ENCODE peak calls at places on chromosomes 3 and 15, in four cellular contexts. B is H1, S is GM12878, Q is HepG2. Z is an unnamed sample. For H3K36me3, the result is how much of the 10 kb centered on the place peaks cover.

GRCh38 chr3:141471160-141471559 is 15.7 kb upstream of the RASA2 start:
- DNase-seq in Q (peak), S (no peak), B (no peak), Z (no peak)

GRCh38 chr3:196721097-196721496 is 8.9 kb downstream of the PIGX start:
- DNase-seq in B (no peak), S (no peak), Q (no peak), Z (no peak)

GRCh38 chr3:187689984-187690383 is 12.4 kb downstream of the RTP2 start:
- DNase-seq in B (no peak), S (no peak), Q (no peak), Z (no peak)

GRCh38 chr3:110881069-110881468 is 190.5 kb upstream of the NECTIN3 start:
- DNase-seq in B (no peak), S (no peak), Q (peak), Z (peak)

GRCh38 chr3:160577551-160578195 is 12.3 kb upstream of the KPNA4 start:
- DNase-seq in B (no peak), S (no peak), Q (peak), Z (no peak)

GRCh38 chr3:45659661-45660566 is 29.3 kb upstream of the SACM1L start:
- DNase-seq in B (peak), S (peak), Q (peak), Z (peak)

GRCh38 chr3:64975138-64975537 is 287.3 kb upstream of the ADAMTS9 start:
- DNase-seq in S (no peak), Q (no peak), B (no peak), Z (no peak)

GRCh38 chr3:14948609-14949038 is 1.2 kb downstream of the NR2C2 start:
- DNase-seq in Q (no peak), B (no peak), S (no peak), Z (no peak)

GRCh38 chr3:152047465-152047864 is 174.0 kb downstream of the SUCNR1 start:
- DNase-seq in S (no peak), Q (no peak), B (no peak), Z (no peak)

GRCh38 chr3:196835081-196835480 is 32.6 kb upstream of the SENP5 start:
- DNase-seq in S (no peak), Q (peak), B (no peak), Z (no peak)

GRCh38 chr3:155382396-155383042 is 89.0 kb upstream of the STRIT1 start:
- DNase-seq in S (no peak), Q (peak), B (peak), Z (peak)

GRCh38 chr3:141275973-141276372 is 44.3 kb downstream of the PXYLP1 start:
- DNase-seq in S (no peak), Q (peak), B (no peak), Z (no peak)

GRCh38 chr15:50813865-50814264 is 48.4 kb upstream of the SPPL2A start:
- DNase-seq in B (no peak), S (no peak), Q (no peak), Z (no peak)

GRCh38 chr3:171825222-171825828 is 15.0 kb upstream of the PLD1 start:
- DNase-seq in Q (peak), S (no peak), B (no peak), Z (no peak)

GRCh38 chr15:61309236-61310016 is 80.3 kb upstream of the RORA start:
- DNase-seq in S (no peak), Q (no peak), B (no peak), Z (no peak)

GRCh38 chr3:178036745-178037144 is 499.5 kb upstream of the KCNMB2 start:
- DNase-seq in S (no peak), Q (no peak), B (no peak), Z (no peak)

GRCh38 chr15:100681335-100681746 is 79.0 kb downstream of the ASB7 start:
- DNase-seq in B (no peak), Q (no peak), S (no peak), Z (no peak)

GRCh38 chr3:172307143-172307560 is 141.1 kb downstream of the GHSR start:
- DNase-seq in Q (no peak), B (no peak), S (no peak), Z (no peak)

GRCh38 chr15:93291380-93291779 is 202.4 kb upstream of the RGMA start:
- DNase-seq in Q (no peak), S (no peak), B (no peak), Z (no peak)

GRCh38 chr15:82139823-82140268 is 94.0 kb upstream of the MEX3B start:
- DNase-seq in Q (peak), B (no peak), S (no peak), Z (no peak)

GRCh38 chr3:150523538-150523937 is 22.8 kb downstream of the SERP1 start:
- DNase-seq in Q (no peak), B (no peak), S (no peak), Z (no peak)

GRCh38 chr3:25259871-25260270 is 168.2 kb upstream of the RARB start:
- DNase-seq in B (no peak), Q (no peak), S (no peak), Z (no peak)

GRCh38 chr3:130748981-130749380 is 2.4 kb upstream of the PIK3R4 start:
- DNase-seq in Q (no peak), S (no peak), B (no peak), Z (no peak)

GRCh38 chr15:88454231-88454630 is 13.0 kb downstream of the MRPL46 start:
- DNase-seq in Q (no peak), S (no peak), B (no peak), Z (no peak)

GRCh38 chr3:117726776-117727175 is 1017.2 kb downstream of the TUSC7 start:
- DNase-seq in S (no peak), Q (no peak), B (no peak), Z (no peak)

GRCh38 chr3:47420511-47421484 is 40.0 kb downstream of the PTPN23 start:
- DNase-seq in Q (peak), S (peak), B (peak), Z (peak)
- H3K9ac ChIP-seq in Q (no peak), S (peak), B (no peak), Z (peak)

GRCh38 chr3:139653582-139653981 is 24.2 kb downstream of the NMNAT3 start:
- DNase-seq in S (no peak), Q (peak), B (no peak), Z (no peak)

GRCh38 chr3:139654637-139655365 is 23.0 kb downstream of the NMNAT3 start:
- DNase-seq in Q (peak), S (no peak), B (no peak), Z (no peak)

GRCh38 chr3:139657434-139657833 is 20.3 kb downstream of the NMNAT3 start:
- DNase-seq in B (no peak), Q (no peak), S (no peak), Z (no peak)

GRCh38 chr3:139657936-139658335 is 19.8 kb downstream of the NMNAT3 start:
- DNase-seq in S (no peak), Q (no peak), B (no peak), Z (no peak)

DNA sequence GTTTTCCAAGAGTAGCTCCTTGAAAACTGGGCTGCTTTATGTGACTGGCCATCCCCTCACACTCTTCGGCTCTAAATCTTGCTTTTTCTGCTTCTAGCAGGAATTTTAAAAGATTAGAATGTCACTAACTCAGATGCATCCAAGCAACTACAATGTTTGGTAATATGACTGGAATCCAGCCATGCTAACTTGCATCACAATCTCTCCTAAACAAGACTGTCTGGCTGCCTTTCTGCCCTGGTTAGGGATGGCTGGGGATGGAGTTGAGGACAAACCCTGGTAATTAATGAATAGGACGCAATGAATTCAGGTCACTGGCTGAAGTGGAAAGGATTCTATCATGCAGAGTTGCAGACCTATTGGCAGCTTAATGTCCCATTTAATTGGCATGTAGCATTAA is 21.9 kb downstream of the NMNAT3 start:
- DNase-seq in B (no peak), Q (peak), S (no peak), Z (no peak)
- TF ChIP-seq SUZ12 in B (no peak), Q (no peak), S (no peak), Z (no peak)

GRCh38 chr15:63070681-63071129 is 28.2 kb downstream of the TPM1 start:
- DNase-seq in S (peak), Q (no peak), B (no peak), Z (no peak)
- H3K36me3 ChIP-seq in S (under half), Q (under half), B (under half), Z (half or more)

GRCh38 chr15:65396283-65396964 is 18.6 kb upstream of the IGDCC3 start:
- DNase-seq in S (no peak), B (no peak), Q (no peak), Z (no peak)
- H3K9ac ChIP-seq in S (no peak), B (peak), Q (no peak), Z (no peak)

GRCh38 chr3:99931059-99931458 is 113.4 kb downstream of the CMSS1 start:
- DNase-seq in S (no peak), B (no peak), Q (peak), Z (no peak)
- TF ChIP-seq SUZ12 in S (no peak), B (no peak), Q (no peak), Z (no peak)

GRCh38 chr3:97952872-97953271 is 19.4 kb downstream of the RIOX2 start:
- DNase-seq in S (no peak), Q (no peak), B (no peak), Z (no peak)
- H3K36me3 ChIP-seq in S (under half), Q (half or more), B (under half), Z (half or more)

GRCh38 chr3:149382091-149382467 is 4.6 kb upstream of the TM4SF1 start:
- DNase-seq in S (no peak), B (no peak), Q (no peak), Z (no peak)
- H3K9ac ChIP-seq in S (no peak), B (no peak), Q (no peak), Z (no peak)

GRCh38 chr15:57545995-57546394 is 45.7 kb upstream of the MYZAP start:
- DNase-seq in Q (no peak), S (no peak), B (no peak), Z (no peak)
- TF ChIP-seq SUZ12 in Q (no peak), S (no peak), B (no peak), Z (no peak)

GRCh38 chr15:51864408-51865056 is 35.1 kb downstream of the TMOD3 start:
- DNase-seq in S (no peak), B (no peak), Q (no peak), Z (peak)
- H3K36me3 ChIP-seq in S (under half), B (under half), Q (under half), Z (under half)